ENCODE peak calls at places on chromosomes 5 and 9, in nine cellular contexts. V, M, T, G, E, D, K, J and I are unnamed samples. For H3K36me3, the result is how much of the 10 kb centered on the place peaks cover.

GRCh38 chr9:98867109-98867433 is 59.6 kb downstream of the GALNT12 start:
- DNase-seq in V (no peak), M (no peak), T (no peak), G (no peak), E (no peak), D (no peak), K (no peak), J (no peak), I (no peak)

GRCh38 chr9:34603610-34604231 is 8.2 kb downstream of the RPP25L start:
- DNase-seq in V (peak), M (peak), T (peak), G (no peak), E (peak), D (peak), K (peak), J (no peak), I (peak)

GRCh38 chr9:121944741-121945191 is 148.3 kb downstream of the TTLL11 start:
- DNase-seq in V (no peak), M (no peak), T (no peak), G (no peak), E (no peak), D (no peak), K (no peak), J (no peak), I (no peak)

GRCh38 chr9:79362100-79363081 is 209.4 kb upstream of the TLE4 start:
- DNase-seq in V (no peak), M (no peak), T (peak), G (peak), E (no peak), D (no peak), K (no peak), J (no peak), I (no peak)

GRCh38 chr9:119697996-119698395 is 328.8 kb upstream of the BRINP1 start:
- DNase-seq in V (no peak), M (no peak), T (no peak), G (no peak), E (no peak), D (no peak), K (no peak), J (no peak), I (no peak)

GRCh38 chr5:66666778-66667177 is 70.6 kb downstream of the MAST4 start:
- DNase-seq in V (no peak), M (no peak), T (peak), G (no peak), E (no peak), D (peak), K (no peak), J (no peak), I (peak)

GRCh38 chr9:1050125-1050895 is at the start of gene DMRT2:
- DNase-seq in V (no peak), M (peak), T (peak), G (peak), E (no peak), D (peak), K (peak), J (no peak), I (peak)

GRCh38 chr9:85971731-85972130 is 30.8 kb downstream of the NAA35 start:
- DNase-seq in V (no peak), M (no peak), T (no peak), G (no peak), E (no peak), D (no peak), K (no peak), J (no peak), I (no peak)

GRCh38 chr9:1231998-1232919 is 182.1 kb downstream of the DMRT2 start:
- DNase-seq in V (no peak), M (peak), T (no peak), G (no peak), E (no peak), D (peak), K (peak), J (no peak), I (peak)

GRCh38 chr9:35829764-35830096 is 702 bp downstream of the TMEM8B start:
- DNase-seq in V (no peak), M (no peak), T (no peak), G (no peak), E (no peak), D (no peak), K (peak), J (no peak), I (no peak)

GRCh38 chr9:121876658-121877271 is 216.3 kb downstream of the TTLL11 start:
- DNase-seq in V (no peak), M (no peak), T (no peak), G (no peak), E (no peak), D (no peak), K (no peak), J (no peak), I (no peak)

GRCh38 chr5:132493821-132494220 is 3.2 kb upstream of the IRF1 start:
- DNase-seq in V (no peak), M (no peak), T (no peak), G (no peak), E (no peak), D (no peak), K (no peak), J (no peak), I (no peak)

GRCh38 chr5:43332401-43332800 is 19.2 kb upstream of the HMGCS1 start:
- DNase-seq in V (no peak), M (no peak), T (no peak), G (no peak), E (no peak), D (no peak), K (no peak), J (no peak), I (no peak)

GRCh38 chr9:27632254-27632653 is 59.0 kb upstream of the C9orf72 start:
- DNase-seq in V (no peak), M (no peak), T (no peak), G (no peak), E (no peak), D (no peak), K (no peak), J (no peak), I (no peak)

GRCh38 chr9:87678650-87679355 is 47.1 kb upstream of the CTSL start:
- DNase-seq in V (no peak), M (peak), T (peak), G (no peak), E (no peak), D (peak), K (peak), J (no peak), I (peak)

GRCh38 chr5:72517961-72518690 is 10.9 kb upstream of the ZNF366 start:
- DNase-seq in V (no peak), M (peak), T (no peak), G (no peak), E (peak), D (peak), K (peak), J (no peak), I (peak)

GRCh38 chr5:67992919-67993318 is 222.6 kb upstream of the PIK3R1 start:
- DNase-seq in V (no peak), M (no peak), T (no peak), G (no peak), E (no peak), D (no peak), K (no peak), J (no peak), I (no peak)

GRCh38 chr9:121823451-121824169 is 172.2 kb downstream of the DAB2IP start:
- DNase-seq in V (no peak), M (no peak), T (no peak), G (no peak), E (no peak), D (no peak), K (no peak), J (peak), I (no peak)

DNA sequence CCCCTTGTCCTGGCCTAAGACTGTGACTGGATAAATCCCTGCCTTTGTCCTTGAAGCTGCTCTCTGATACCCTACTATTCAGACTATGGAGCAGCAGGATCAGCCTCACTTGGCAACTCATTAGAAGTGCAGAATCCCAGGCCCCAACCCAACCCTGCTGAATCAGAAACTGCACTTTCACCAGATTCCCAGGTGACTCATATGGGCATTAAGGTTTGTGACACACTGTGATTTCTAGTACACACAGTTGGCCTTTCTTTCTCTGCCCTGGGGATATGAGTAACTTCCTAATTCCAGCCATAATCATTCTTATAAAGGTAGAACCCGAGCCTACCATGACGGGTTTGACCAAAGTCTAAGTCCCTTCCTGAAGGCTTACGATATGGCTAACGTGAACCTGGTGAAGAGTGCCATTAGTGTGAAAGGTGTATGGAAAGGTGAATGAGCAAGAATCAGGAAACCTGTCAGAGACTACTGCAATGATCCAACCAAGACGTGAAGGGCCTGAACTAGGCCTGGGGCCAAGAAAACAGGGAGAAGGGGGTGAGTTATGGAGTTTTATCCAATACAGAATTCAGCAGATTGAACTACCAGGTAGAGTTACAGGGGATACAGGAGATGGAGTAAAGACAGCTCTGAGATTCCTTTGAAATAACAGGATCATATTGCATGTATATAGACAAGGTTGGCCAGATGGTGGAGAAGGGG is 533.0 kb downstream of the BNC2 start:
- DNase-seq in V (no peak), M (no peak), T (no peak), G (no peak), E (no peak), D (no peak), K (no peak), J (no peak), I (no peak)
- TF ChIP-seq POLR2AphosphoS5 in V (no peak), M (no peak), T (no peak), G (no peak), E (no peak), D (no peak), K (no peak), J (no peak), I (no peak)

GRCh38 chr9:136861874-136862457 is 4.1 kb downstream of the EDF1 start:
- DNase-seq in V (no peak), M (no peak), T (no peak), G (no peak), E (peak), D (peak), K (no peak), J (no peak), I (no peak)

GRCh38 chr9:136862849-136863622 is 3.1 kb downstream of the EDF1 start:
- DNase-seq in V (no peak), M (peak), T (no peak), G (no peak), E (no peak), D (peak), K (no peak), J (no peak), I (no peak)

GRCh38 chr9:136859821-136860269 is 6.3 kb downstream of the EDF1 start:
- DNase-seq in V (no peak), M (peak), T (no peak), G (no peak), E (peak), D (peak), K (no peak), J (no peak), I (no peak)

GRCh38 chr9:136860529-136860928 is 5.6 kb downstream of the EDF1 start:
- DNase-seq in V (no peak), M (no peak), T (no peak), G (no peak), E (peak), D (peak), K (no peak), J (no peak), I (no peak)

GRCh38 chr9:136860933-136861873 is 4.9 kb downstream of the EDF1 start:
- DNase-seq in V (no peak), M (peak), T (no peak), G (no peak), E (peak), D (peak), K (no peak), J (no peak), I (no peak)
- H3K36me3 ChIP-seq in V (under half), M (under half), T (under half), G (under half), E (half or more), D (under half), K (under half), J (under half), I (under half)

GRCh38 chr5:159003045-159004030 is 96.4 kb downstream of the EBF1 start:
- DNase-seq in V (peak), M (no peak), T (no peak), G (no peak), E (no peak), D (no peak), K (no peak), J (no peak), I (no peak)
- TF ChIP-seq POLR2AphosphoS5 in V (no peak), M (no peak), T (no peak), G (no peak), E (no peak), D (no peak), K (no peak), J (no peak), I (no peak)

GRCh38 chr5:76446776-76447175 is 43.7 kb downstream of the IQGAP2 start:
- DNase-seq in V (no peak), M (no peak), T (no peak), G (no peak), E (no peak), D (no peak), K (no peak), J (no peak), I (no peak)
- H3K36me3 ChIP-seq in V (under half), M (under half), T (under half), G (under half), E (under half), D (under half), K (under half), J (under half), I (under half)

GRCh38 chr9:136996361-136997281 is at the start of gene CLIC3:
- DNase-seq in V (no peak), M (no peak), T (peak), G (no peak), E (peak), D (peak), K (peak), J (no peak), I (peak)
- TF ChIP-seq POLR2AphosphoS5 in V (peak), M (no peak), T (no peak), G (no peak), E (peak), D (no peak), K (no peak), J (no peak), I (no peak)